ENCODE peak calls at places on chromosomes 11 and 22, in five cellular contexts. U, K, R, E and T are unnamed samples.
A peak's percentile ranks its signal among the peaks of the same experiment; 100 is the strongest.

GRCh38 chr11:5992604-5993251 is 5.9 kb upstream of the OR52L1 start:
- DNase-seq in R (no peak), U (no peak), E (no peak), K (peak; percentile 7), T (no peak)

GRCh38 chr11:15468471-15468870 is 353.7 kb downstream of the INSC start:
- DNase-seq in R (no peak), U (no peak), E (no peak), K (peak; percentile 10), T (no peak)

GRCh38 chr22:38467438-38467903 is 425 bp upstream of the KDELR3 start:
- DNase-seq in E (no peak), R (no peak), U (no peak), K (no peak), T (no peak)

GRCh38 chr11:117816846-117817212 is 7.7 kb downstream of the FXYD2 start:
- DNase-seq in E (no peak), K (no peak), R (no peak), U (no peak), T (no peak)

GRCh38 chr11:86041975-86042378 is 26.9 kb downstream of the PICALM start:
- DNase-seq in K (peak; percentile 94), R (peak; percentile 81), U (peak; percentile 20), E (peak; percentile 89), T (peak; percentile 45)

GRCh38 chr11:16791494-16791961 is 53.1 kb downstream of the C11orf58 start:
- DNase-seq in R (peak; percentile 62), K (peak; percentile 95), U (no peak), E (peak; percentile 28), T (no peak)

GRCh38 chr11:76835928-76836612 is 24.6 kb upstream of the ACER3 start:
- DNase-seq in K (peak; percentile 68), E (peak; percentile 44), R (peak; percentile 93), U (no peak), T (no peak)

GRCh38 chr11:19116315-19116970 is 525 bp upstream of the ZDHHC13 start:
- DNase-seq in E (no peak), U (no peak), R (no peak), K (no peak), T (no peak)

GRCh38 chr11:19276859-19277808 is 36.4 kb upstream of the E2F8 start:
- DNase-seq in U (no peak), R (no peak), E (no peak), K (no peak), T (no peak)

GRCh38 chr11:62018978-62019664 is 51.7 kb upstream of the FTH1 start:
- DNase-seq in E (no peak), R (no peak), K (no peak), U (no peak), T (no peak)

GRCh38 chr22:25482091-25482760 is 82.2 kb upstream of the GRK3 start:
- DNase-seq in U (no peak), R (no peak), K (no peak), E (no peak), T (no peak)

GRCh38 chr22:22877523-22878210 is 9.9 kb upstream of the IGLL5 start:
- DNase-seq in R (peak; percentile 11), U (peak; percentile 65), E (peak; percentile 59), K (peak; percentile 45), T (peak; percentile 62)

GRCh38 chr11:130612291-130612802 is 163.9 kb downstream of the ADAMTS15 start:
- DNase-seq in K (peak; percentile 73), R (no peak), U (no peak), E (no peak), T (no peak)

GRCh38 chr11:3220521-3221407 is 2.2 kb upstream of the MRGPRG start:
- DNase-seq in U (no peak), R (no peak), E (peak; percentile 2), K (no peak), T (no peak)

GRCh38 chr11:75697906-75698563 is 19.6 kb upstream of the MOGAT2 start:
- DNase-seq in R (no peak), U (no peak), K (no peak), E (no peak), T (no peak)

GRCh38 chr11:44575288-44575672 is 9.8 kb downstream of the CD82 start:
- DNase-seq in K (peak; percentile 90), E (no peak), R (no peak), U (no peak), T (no peak)

GRCh38 chr11:10564692-10565318 is 3.7 kb downstream of the LYVE1 start:
- DNase-seq in E (no peak), K (no peak), U (no peak), R (no peak), T (no peak)

GRCh38 chr11:10087621-10088225 is 206.3 kb downstream of the SBF2 start:
- DNase-seq in U (no peak), K (no peak), E (no peak), R (no peak), T (no peak)

GRCh38 chr22:46079861-46080821 is 70.2 kb upstream of the PPARA start:
- DNase-seq in K (no peak), E (peak; percentile 77), R (peak; percentile 91), U (no peak), T (peak; percentile 17)

GRCh38 chr11:47270331-47271271 is 668 bp downstream of the MADD start:
- DNase-seq in R (no peak), K (peak; percentile 72), U (peak; percentile 37), E (peak; percentile 35), T (no peak)

GRCh38 chr11:66451663-66452062 is 13.0 kb upstream of the MRPL11 start:
- DNase-seq in R (no peak), K (no peak), U (no peak), E (no peak), T (no peak)

GRCh38 chr11:66450610-66451009 is 12.0 kb upstream of the MRPL11 start:
- DNase-seq in U (no peak), E (no peak), R (no peak), K (no peak), T (no peak)

GRCh38 chr11:66443602-66444001 is 5.0 kb upstream of the MRPL11 start:
- DNase-seq in K (peak; percentile 92), R (peak; percentile 39), U (no peak), E (no peak), T (no peak)

GRCh38 chr11:66454253-66454652 is 12.5 kb upstream of the PELI3 start:
- DNase-seq in R (no peak), K (no peak), E (no peak), U (no peak), T (no peak)

DNA sequence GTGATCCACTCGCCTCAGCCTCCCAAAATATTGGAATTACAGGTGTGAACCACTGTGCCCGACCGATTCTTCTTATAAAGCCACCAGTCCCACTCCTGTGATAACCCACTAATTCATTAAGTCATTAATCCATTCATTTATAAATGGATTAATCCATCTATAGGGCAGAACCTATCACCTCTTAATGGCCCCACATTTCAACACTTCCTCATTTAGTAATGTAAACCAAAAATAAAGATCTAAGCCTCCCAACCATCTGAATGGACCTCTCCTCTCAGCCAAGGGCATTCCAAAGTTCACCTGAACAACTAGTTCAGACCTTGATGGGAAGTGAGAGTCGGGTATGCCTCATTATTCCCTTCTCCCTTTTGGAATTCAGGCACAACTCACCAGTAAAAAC is 9.9 kb upstream of the MRPL11 start:
- DNase-seq in E (no peak), R (no peak), U (no peak), K (no peak), T (no peak)
- TF ChIP-seq CTCF in E (no peak), R (no peak), U (no peak), K (no peak), T (no peak)

GRCh38 chr22:36497910-36498669 is 8.8 kb downstream of the FOXRED2 start:
- DNase-seq in K (no peak), U (no peak), R (no peak), E (no peak), T (no peak)
- TF ChIP-seq CTCF in K (no peak), U (no peak), R (no peak), E (no peak), T (no peak)

GRCh38 chr11:27720277-27720830 is 20.1 kb upstream of the BDNF start:
- DNase-seq in U (no peak), R (no peak), K (peak; percentile 68), E (peak; percentile 40), T (peak; percentile 59)
- TF ChIP-seq CTCF in U (no peak), R (peak; percentile 6), K (peak; percentile 18), E (no peak), T (peak; percentile 15)

GRCh38 chr11:111069076-111069475 is 176.4 kb upstream of the POU2AF2 start:
- DNase-seq in K (peak; percentile 81), E (no peak), U (no peak), R (peak; percentile 73), T (no peak)
- TF ChIP-seq CTCF in K (peak; percentile 62), E (no peak), U (no peak), R (peak; percentile 66), T (no peak)

GRCh38 chr11:126115253-126115540 is 52.5 kb upstream of the CDON start:
- DNase-seq in R (no peak), E (peak; percentile 71), K (no peak), U (no peak), T (no peak)

GRCh38 chr11:126113515-126113957 is 50.9 kb upstream of the CDON start:
- DNase-seq in R (peak; percentile 96), K (peak; percentile 96), U (no peak), E (peak; percentile 90), T (no peak)

GRCh38 chr11:126114486-126115252 is 52.0 kb upstream of the CDON start:
- DNase-seq in E (no peak), K (peak; percentile 21), R (no peak), U (no peak), T (no peak)

GRCh38 chr11:126113963-126114362 is 51.3 kb upstream of the CDON start:
- DNase-seq in K (no peak), E (no peak), U (no peak), R (no peak), T (no peak)

DNA sequence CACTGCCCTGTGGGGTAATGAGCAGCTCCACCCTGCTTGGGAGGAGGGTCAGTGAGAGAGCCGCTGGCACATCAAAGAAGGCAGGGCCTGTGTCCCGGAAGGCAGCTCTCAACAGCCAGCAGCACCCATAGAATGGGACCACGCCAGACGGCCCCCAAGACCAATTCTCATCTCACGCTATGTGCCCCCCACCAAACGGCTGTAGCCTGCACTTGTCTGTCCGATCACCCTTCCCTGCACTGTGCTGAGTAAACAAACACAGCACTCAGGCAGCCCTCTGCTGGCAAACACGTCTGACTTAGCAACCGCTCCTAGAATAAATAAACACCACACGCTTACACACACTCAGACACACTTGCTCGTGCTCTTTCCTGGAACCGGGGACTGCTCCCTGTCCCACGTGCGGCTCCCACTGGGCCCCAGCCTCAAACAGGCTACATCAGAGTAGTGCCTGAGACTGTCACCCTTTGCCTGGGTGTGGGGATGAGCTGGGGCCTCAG is 53.2 kb upstream of the CDON start:
- DNase-seq in U (no peak), R (peak; percentile 87), K (peak; percentile 95), E (peak; percentile 75), T (no peak)
- TF ChIP-seq CTCF in U (no peak), R (peak; percentile 38), K (peak; percentile 39), E (peak; percentile 48), T (no peak)

GRCh38 chr22:19994851-19995610 is 21.6 kb downstream of the ARVCF start:
- DNase-seq in K (peak; percentile 29), R (no peak), E (no peak), U (no peak), T (no peak)

GRCh38 chr22:19997561-19998231 is 18.9 kb downstream of the ARVCF start:
- DNase-seq in U (no peak), K (no peak), E (no peak), R (no peak), T (no peak)

GRCh38 chr22:19998232-19998951 is 18.2 kb downstream of the ARVCF start:
- DNase-seq in E (no peak), R (no peak), K (no peak), U (no peak), T (no peak)

GRCh38 chr22:19995611-19996339 is 20.8 kb downstream of the ARVCF start:
- DNase-seq in K (no peak), E (no peak), R (no peak), U (no peak), T (no peak)

GRCh38 chr22:19996694-19997384 is 19.8 kb downstream of the ARVCF start:
- DNase-seq in E (no peak), K (no peak), U (no peak), R (no peak), T (no peak)
- TF ChIP-seq CTCF in E (no peak), K (no peak), U (no peak), R (no peak), T (no peak)